ENCODE peak calls at places on chromosomes 12 and 14, in nine cellular contexts. E is HS-27A; P is RCC 7860; L is RWPE1; M is right lobe of liver; D is stimulated activated CD4-positive, alpha-beta T cell treated with anti-CD3 and anti-CD28 coated beads, Interleukin-1b, Interleukin-23, amount 100 ng/mL, for 1 hour; H is LHCN-M2; S is activated CD8-positive, alpha-beta memory T cell treated with anti-CD3 and anti-CD28 coated beads for 48 hours; B is GOT3. K is an unnamed sample.

GRCh38 chr14:94728950-94729349 is 41.0 kb downstream of the GSC start:
- DNase-seq in H (no peak), L (no peak), B (no peak), P (no peak), D (no peak), E (no peak), M (no peak), S (no peak), K (no peak)

GRCh38 chr12:76591461-76591860 is 31.9 kb upstream of the OSBPL8 start:
- DNase-seq in H (no peak), S (no peak), E (no peak), M (no peak), D (no peak), B (no peak), P (no peak), L (no peak), K (no peak)

GRCh38 chr12:57619434-57620244 is 8.4 kb downstream of the ARHGEF25 start:
- DNase-seq in P (no peak), M (no peak), S (no peak), B (no peak), L (no peak), D (no peak), H (no peak), E (no peak), K (no peak)

GRCh38 chr14:75299064-75299463 is 20.4 kb downstream of the FOS start:
- DNase-seq in M (no peak), B (no peak), D (no peak), S (no peak), P (no peak), E (no peak), H (peak; percentile 13), L (peak; percentile 53), K (no peak)

GRCh38 chr12:66345212-66345611 is 42.9 kb downstream of the HELB start:
- DNase-seq in B (no peak), S (no peak), L (no peak), E (no peak), P (no peak), M (no peak), H (no peak), D (no peak), K (no peak)

GRCh38 chr12:52591521-52591920 is 9.7 kb downstream of the KRT72 start:
- DNase-seq in L (no peak), E (no peak), P (no peak), D (no peak), B (no peak), M (no peak), H (no peak), S (no peak), K (no peak)

GRCh38 chr12:118315821-118316220 is 56.9 kb downstream of the TAOK3 start:
- DNase-seq in S (no peak), D (no peak), M (no peak), E (no peak), P (no peak), B (no peak), H (no peak), L (no peak), K (no peak)

GRCh38 chr12:120439646-120440247 is 1.8 kb downstream of the COX6A1 start:
- DNase-seq in E (no peak), L (peak; percentile 89), S (peak; percentile 37), B (no peak), H (peak; percentile 59), D (peak; percentile 38), M (peak; percentile 56), P (peak; percentile 31), K (no peak)

GRCh38 chr12:102197789-102198188 is at the start of gene PMCH:
- DNase-seq in P (no peak), E (peak; percentile 3), H (peak; percentile 78), D (no peak), M (no peak), L (peak; percentile 7), B (no peak), S (no peak), K (no peak)

GRCh38 chr12:64806593-64806992 is 17.9 kb upstream of the TBC1D30 start:
- DNase-seq in D (no peak), B (no peak), L (no peak), S (no peak), E (no peak), H (peak; percentile 38), P (no peak), M (no peak), K (no peak)

GRCh38 chr12:75977952-75978671 is 53.5 kb downstream of the PHLDA1 start:
- DNase-seq in L (peak; percentile 96), M (peak; percentile 82), D (peak; percentile 56), P (peak; percentile 98), E (peak; percentile 98), S (peak; percentile 56), B (peak; percentile 34), H (peak; percentile 100), K (peak; percentile 100)

GRCh38 chr14:87108726-87109125 is 884.3 kb downstream of the GALC start:
- DNase-seq in L (no peak), B (no peak), H (peak; percentile 78), M (no peak), P (no peak), E (no peak), S (no peak), D (no peak), K (no peak)

GRCh38 chr14:99318091-99318958 is 46.3 kb upstream of the BCL11B start:
- DNase-seq in L (no peak), E (no peak), H (peak; percentile 46), M (no peak), D (no peak), B (no peak), S (no peak), P (no peak), K (no peak)

GRCh38 chr14:71478542-71478941 is 453.7 kb upstream of the RGS6 start:
- DNase-seq in D (no peak), B (no peak), H (peak; percentile 54), S (no peak), L (no peak), M (no peak), P (no peak), E (no peak), K (no peak)

GRCh38 chr14:74906923-74907620 is 16.0 kb downstream of the RPS6KL1 start:
- DNase-seq in P (no peak), E (no peak), S (no peak), D (no peak), M (no peak), H (peak; percentile 51), L (no peak), B (no peak), K (no peak)

GRCh38 chr12:89833337-89834252 is 125.0 kb upstream of the ATP2B1 start:
- DNase-seq in E (no peak), L (no peak), P (no peak), D (no peak), B (no peak), H (no peak), M (no peak), S (no peak), K (no peak)

GRCh38 chr14:33686218-33686617 is 264.7 kb downstream of the EGLN3 start:
- DNase-seq in E (peak; percentile 73), L (peak; percentile 85), H (peak; percentile 77), B (no peak), M (no peak), P (peak; percentile 77), S (no peak), D (no peak), K (no peak)

GRCh38 chr14:71113376-71113775 is 206.1 kb downstream of the PCNX1 start:
- DNase-seq in H (peak; percentile 12), E (no peak), L (no peak), S (no peak), P (no peak), D (no peak), M (no peak), B (no peak), K (no peak)

GRCh38 chr14:101776315-101776714 is 14.8 kb downstream of the PPP2R5C start:
- DNase-seq in H (peak; percentile 11), B (no peak), S (no peak), M (no peak), D (no peak), P (no peak), E (no peak), L (no peak), K (no peak)

GRCh38 chr14:32230181-32230580 is 27.1 kb upstream of the RNU6-8 start:
- DNase-seq in L (peak; percentile 72), E (no peak), S (no peak), H (peak; percentile 38), B (no peak), D (no peak), P (peak; percentile 83), M (no peak), K (no peak)

GRCh38 chr12:84117190-84117589 is 795.4 kb downstream of the SLC6A15 start:
- DNase-seq in L (no peak), H (no peak), B (no peak), E (no peak), M (no peak), D (no peak), S (no peak), P (no peak), K (no peak)

K was measured in glomerular endothelial cell.